ENCODE peak calls at places on chromosomes 13 and 19, in ten cellular contexts. T is NCI-H1105; X is lower lobe of right lung; L is SIG-M5; A is activated T-helper 1 cell treated with anti-CD3 and anti-CD28 coated beads, Interleukin-12 subunit alpha, Interleukin-12 subunit beta, Interleukin-2, Interleukin-4 antibody, amounts not matched to agents 30 ng/mL and 10 ng/mL and 1 ng/mL, durations not matched to agents 14 hours and 24 hours and 36 hours; V is T-helper 1 cell; U is posterior cingulate gyrus; H is IMR-90; C is fibroblast of the aortic adventitia; R is T1000. B is an unnamed sample.

GRCh38 chr19:3849092-3849491 is 19.7 kb downstream of the ZFR2 start:
- DNase-seq in T (no peak), C (no peak), V (no peak), R (no peak), A (no peak), H (no peak), U (no peak), X (no peak), L (no peak), B (no peak)

GRCh38 chr13:35854286-35854685 is 276.9 kb downstream of the DCLK1 start:
- DNase-seq in T (no peak), H (no peak), X (no peak), C (no peak), L (no peak), A (no peak), V (no peak), U (no peak), R (no peak), B (no peak)

GRCh38 chr19:18708452-18709231 is 25.2 kb downstream of the CRTC1 start:
- DNase-seq in H (no peak), R (no peak), C (no peak), L (no peak), A (no peak), T (peak), V (no peak), U (no peak), X (no peak), B (no peak)

GRCh38 chr19:33259532-33259931 is 33.9 kb upstream of the SLC7A10 start:
- DNase-seq in A (no peak), U (no peak), H (no peak), T (no peak), L (no peak), V (no peak), C (no peak), X (peak), R (no peak), B (no peak)

GRCh38 chr19:14611051-14611450 is 28.2 kb downstream of the CLEC17A start:
- DNase-seq in A (no peak), H (no peak), L (no peak), U (no peak), C (no peak), T (no peak), X (no peak), V (no peak), R (no peak), B (no peak)

GRCh38 chr13:52053460-52053859 is 29.0 kb downstream of the UTP14C start:
- DNase-seq in A (no peak), C (peak), L (no peak), U (no peak), R (no peak), T (no peak), X (no peak), H (no peak), V (no peak), B (no peak)

GRCh38 chr19:49432141-49433073 is 7.2 kb downstream of the GFY start:
- DNase-seq in T (no peak), R (no peak), U (no peak), A (no peak), V (no peak), H (no peak), C (no peak), X (no peak), L (no peak), B (no peak)

GRCh38 chr19:49973987-49974386 is 13.0 kb upstream of the SIGLEC11 start:
- DNase-seq in V (no peak), L (no peak), U (no peak), R (no peak), T (no peak), H (no peak), X (peak), C (no peak), A (no peak), B (no peak)

B was measured in astrocyte.